ENCODE peak calls at places on chromosomes 5 and 9, in six cellular contexts. C is cardiac fibroblast, D is Kasumi-1, X is left lung, J is tibial artery, G is DMS79. Z is an unnamed sample.
A peak's percentile ranks its signal among the peaks of the same experiment; 100 is the strongest.

GRCh38 chr5:89282038-89282831 is 399.3 kb upstream of the MEF2C start:
- DNase-seq in X (no peak), J (no peak), C (no peak), G (no peak), D (no peak), Z (no peak)

GRCh38 chr5:96354237-96354636 is 78.8 kb downstream of the PCSK1 start:
- DNase-seq in J (no peak), D (no peak), X (no peak), C (no peak), G (no peak), Z (no peak)

GRCh38 chr5:56725709-56726108 is 89.6 kb upstream of the MAP3K1 start:
- DNase-seq in X (no peak), D (no peak), C (peak; percentile 4), G (no peak), J (no peak), Z (no peak)

GRCh38 chr5:181260720-181261319 is at the start of gene TRIM52:
- DNase-seq in C (peak; percentile 91), D (no peak), X (peak; percentile 95), G (no peak), J (peak; percentile 93), Z (peak; percentile 87)

GRCh38 chr9:19799784-19800183 is 10.9 kb upstream of the SLC24A2 start:
- DNase-seq in C (no peak), X (no peak), D (no peak), G (no peak), J (no peak), Z (no peak)

GRCh38 chr9:74960548-74960947 is 7.8 kb upstream of the C9orf40 start:
- DNase-seq in G (no peak), X (no peak), C (peak; percentile 41), J (no peak), D (no peak), Z (peak; percentile 73)

GRCh38 chr9:86020731-86021130 is 78.6 kb downstream of the GOLM1 start:
- DNase-seq in D (no peak), G (no peak), C (no peak), J (no peak), X (no peak), Z (no peak)

GRCh38 chr5:173395933-173396308 is 67.7 kb upstream of the STC2 start:
- DNase-seq in X (no peak), J (no peak), G (no peak), C (no peak), D (no peak), Z (no peak)

Z was measured in HCEC 1CT.